ENCODE peak calls at places on chromosomes 2 and 18, in ten cellular contexts. H, J, T, S, L, I, X, Y, D and Z are unnamed samples.

GRCh38 chr2:27808984-27809383 is 37.5 kb downstream of the MRPL33 start:
- DNase-seq in H (no peak), J (no peak), T (no peak), S (no peak), L (no peak), I (no peak), X (no peak), Y (no peak), D (no peak), Z (no peak)

GRCh38 chr2:192026716-192027109 is 168.0 kb downstream of the TMEFF2 start:
- DNase-seq in H (no peak), J (no peak), T (no peak), S (no peak), L (no peak), I (no peak), X (no peak), Y (no peak), D (no peak), Z (no peak)

GRCh38 chr2:13676269-13676668 is 956.2 kb upstream of the LRATD1 start:
- DNase-seq in H (no peak), J (no peak), T (no peak), S (no peak), L (no peak), I (no peak), X (no peak), Y (no peak), D (no peak), Z (no peak)

GRCh38 chr2:150860301-150860700 is 372.8 kb upstream of the RND3 start:
- DNase-seq in H (no peak), J (no peak), T (no peak), S (no peak), L (peak; percentile 91), I (no peak), X (no peak), Y (no peak), D (no peak), Z (no peak)

GRCh38 chr18:45954070-45954712 is 12.9 kb downstream of the EPG5 start:
- DNase-seq in H (no peak), J (no peak), T (peak; percentile 79), S (no peak), L (no peak), I (no peak), X (no peak), Y (no peak), D (no peak), Z (no peak)

GRCh38 chr18:70377857-70378701 is 89.2 kb downstream of the SOCS6 start:
- DNase-seq in H (no peak), J (no peak), T (peak; percentile 12), S (no peak), L (no peak), I (no peak), X (peak; percentile 59), Y (no peak), D (no peak), Z (no peak)

GRCh38 chr2:169895294-169895985 is 68.2 kb downstream of the UBR3 start:
- DNase-seq in H (no peak), J (no peak), T (peak; percentile 39), S (no peak), L (no peak), I (no peak), X (no peak), Y (no peak), D (no peak), Z (no peak)

GRCh38 chr18:28963481-28963880 is 786.6 kb upstream of the CDH2 start:
- DNase-seq in H (no peak), J (no peak), T (no peak), S (no peak), L (no peak), I (no peak), X (no peak), Y (no peak), D (no peak), Z (no peak)

GRCh38 chr2:161415041-161415440 is 1.1 kb upstream of the TBR1 start:
- DNase-seq in H (no peak), J (no peak), T (no peak), S (no peak), L (no peak), I (no peak), X (no peak), Y (no peak), D (peak; percentile 18), Z (peak; percentile 27)

GRCh38 chr2:161414385-161415040 is 1.6 kb upstream of the TBR1 start:
- DNase-seq in H (no peak), J (peak; percentile 39), T (peak; percentile 53), S (no peak), L (no peak), I (no peak), X (no peak), Y (no peak), D (peak; percentile 37), Z (no peak)

GRCh38 chr2:161416633-161417427 is 733 bp downstream of the TBR1 start:
- DNase-seq in H (no peak), J (no peak), T (no peak), S (no peak), L (no peak), I (no peak), X (no peak), Y (no peak), D (no peak), Z (no peak)

GRCh38 chr2:161416294-161416632 is at the start of gene TBR1:
- DNase-seq in H (no peak), J (no peak), T (no peak), S (no peak), L (no peak), I (no peak), X (no peak), Y (no peak), D (no peak), Z (no peak)

DNA sequence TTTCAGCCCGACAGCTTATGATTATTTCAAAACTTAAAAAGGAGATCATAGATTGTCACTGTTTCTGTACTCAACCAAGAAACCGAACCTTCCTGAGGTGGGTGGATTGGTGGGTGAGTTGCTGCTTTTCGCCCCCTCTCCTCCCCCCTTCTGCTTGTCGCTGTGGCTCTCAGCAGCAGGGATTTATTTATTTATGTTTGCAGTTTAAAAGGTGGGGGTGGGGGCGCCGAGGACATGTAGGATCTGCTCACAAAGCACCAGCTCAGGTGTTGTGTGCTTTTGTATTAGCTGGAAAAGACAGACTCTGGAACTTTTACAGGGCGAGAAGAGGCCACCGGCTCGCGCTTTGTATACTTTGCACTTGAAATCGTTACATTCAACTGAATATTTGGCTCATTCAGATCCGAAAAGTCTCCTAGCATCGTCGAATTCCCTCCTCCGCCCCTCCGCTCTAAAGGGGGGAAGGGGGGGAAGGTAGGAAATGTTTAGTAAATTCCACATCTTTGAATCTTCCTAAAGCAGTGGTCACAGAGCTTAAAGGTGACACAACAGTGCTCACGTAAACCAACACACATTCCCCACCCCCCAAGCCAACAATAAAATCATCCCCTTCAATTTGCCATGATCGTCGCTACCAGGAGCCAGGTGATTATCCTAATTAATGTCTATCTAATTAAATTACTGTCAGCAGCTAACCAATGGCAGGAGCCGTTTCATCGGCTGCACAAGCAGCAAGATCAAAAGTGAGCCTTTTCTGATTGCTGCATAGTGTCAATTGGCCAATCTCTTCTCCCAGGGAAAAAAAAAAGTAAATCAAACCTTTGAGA is 417 bp upstream of the TBR1 start:
- DNase-seq in H (no peak), J (no peak), T (no peak), S (no peak), L (no peak), I (no peak), X (no peak), Y (no peak), D (no peak), Z (no peak)
- H3K27me3 ChIP-seq in H (peaks cover 42% of the 10 kb centered on the region), J (no peaks in the 10 kb centered on the region), T (peaks cover 94% of the 10 kb centered on the region), S (peaks cover 13% of the 10 kb centered on the region), L (peaks cover 20% of the 10 kb centered on the region), I (peaks cover 39% of the 10 kb centered on the region), X (peaks cover 3% of the 10 kb centered on the region), Y (peaks cover 51% of the 10 kb centered on the region), D (peaks cover 68% of the 10 kb centered on the region), Z (peaks cover 7% of the 10 kb centered on the region)

GRCh38 chr2:100812573-100812972 is 7.4 kb upstream of the NPAS2 start:
- DNase-seq in H (no peak), J (no peak), T (no peak), S (no peak), L (no peak), I (no peak), X (no peak), Y (no peak), D (no peak), Z (no peak)

GRCh38 chr2:100812141-100812540 is 7.8 kb upstream of the NPAS2 start:
- DNase-seq in H (no peak), J (no peak), T (no peak), S (no peak), L (no peak), I (peak; percentile 25), X (no peak), Y (no peak), D (no peak), Z (no peak)

GRCh38 chr2:100814043-100814442 is 5.9 kb upstream of the NPAS2 start:
- DNase-seq in H (no peak), J (no peak), T (no peak), S (no peak), L (no peak), I (no peak), X (no peak), Y (no peak), D (no peak), Z (no peak)

GRCh38 chr2:100813527-100813926 is 6.4 kb upstream of the NPAS2 start:
- DNase-seq in H (no peak), J (no peak), T (peak; percentile 78), S (no peak), L (no peak), I (no peak), X (peak; percentile 88), Y (no peak), D (no peak), Z (no peak)

GRCh38 chr2:100814453-100814852 is 5.5 kb upstream of the NPAS2 start:
- DNase-seq in H (no peak), J (no peak), T (no peak), S (no peak), L (peak; percentile 86), I (no peak), X (peak; percentile 98), Y (no peak), D (peak; percentile 87), Z (no peak)
- H3K4me3 ChIP-seq in H (no peak overlapping the region), J (no peak overlapping the region), T (no peak overlapping the region), S (no peak overlapping the region), L (no peak overlapping the region), I (no peak overlapping the region), X (no peak overlapping the region), Y (no peak overlapping the region), D (no peak overlapping the region), Z (no peak overlapping the region)

GRCh38 chr2:70767699-70768584 is at the start of gene ADD2:
- DNase-seq in H (no peak), J (peak; percentile 3), T (peak; percentile 42), S (no peak), L (no peak), I (peak; percentile 22), X (no peak), Y (no peak), D (no peak), Z (peak; percentile 42)

GRCh38 chr2:70772486-70773155 is 4.6 kb upstream of the ADD2 start:
- DNase-seq in H (no peak), J (no peak), T (no peak), S (no peak), L (no peak), I (no peak), X (no peak), Y (no peak), D (no peak), Z (no peak)

GRCh38 chr2:70769450-70769849 is 1.4 kb upstream of the ADD2 start:
- DNase-seq in H (no peak), J (no peak), T (no peak), S (no peak), L (no peak), I (no peak), X (no peak), Y (no peak), D (no peak), Z (no peak)

GRCh38 chr2:70768585-70769085 is 635 bp upstream of the ADD2 start:
- DNase-seq in H (no peak), J (no peak), T (no peak), S (no peak), L (no peak), I (no peak), X (no peak), Y (no peak), D (no peak), Z (no peak)

DNA sequence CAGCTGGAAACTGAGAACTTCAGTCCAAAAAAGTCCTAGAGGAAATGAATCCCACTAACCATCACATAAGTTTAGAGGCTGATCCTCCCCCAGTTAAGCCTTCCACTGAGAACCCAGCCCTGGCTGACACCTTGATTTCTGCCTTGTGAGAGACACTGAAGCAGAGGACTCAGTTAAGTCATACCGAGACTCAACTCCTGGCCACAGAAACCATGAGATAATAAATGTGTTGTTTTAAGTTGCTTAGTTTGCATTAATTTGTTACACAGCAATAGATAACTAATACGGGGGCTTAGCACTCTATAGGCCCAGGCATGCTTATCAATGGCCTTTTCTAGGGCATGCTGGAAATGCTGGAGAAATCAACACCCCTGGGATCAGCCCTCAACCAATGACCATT is 3.4 kb upstream of the ADD2 start:
- DNase-seq in H (no peak), J (no peak), T (no peak), S (no peak), L (no peak), I (no peak), X (no peak), Y (no peak), D (no peak), Z (no peak)
- H3K27me3 ChIP-seq in H (peaks cover 13% of the 10 kb centered on the region), J (peaks cover 31% of the 10 kb centered on the region), T (peaks cover 7% of the 10 kb centered on the region), S (no peaks in the 10 kb centered on the region), L (peaks cover 11% of the 10 kb centered on the region), I (peaks cover 7% of the 10 kb centered on the region), X (peaks cover 4% of the 10 kb centered on the region), Y (peaks cover 18% of the 10 kb centered on the region), D (peaks cover 41% of the 10 kb centered on the region), Z (no peaks in the 10 kb centered on the region)

GRCh38 chr18:6728809-6729246 is 688 bp upstream of the ARHGAP28 start:
- DNase-seq in H (no peak), J (no peak), T (no peak), S (no peak), L (no peak), I (no peak), X (no peak), Y (no peak), D (no peak), Z (no peak)
- H3K4me3 ChIP-seq in H (peak overlapping the region; percentile 78), J (no peak overlapping the region), T (peak overlapping the region; percentile 34), S (peak overlapping the region; percentile 73), L (peak overlapping the region; percentile 61), I (no peak overlapping the region), X (no peak overlapping the region), Y (no peak overlapping the region), D (peak overlapping the region; percentile 52), Z (no peak overlapping the region)